ENCODE peak calls at places on chromosomes 12 and 14, in eight cellular contexts. One of them, this sample, is unnamed. For H3K4me1, the result is how much of the 10 kb centered on the place peaks cover.

GRCh38 chr12:39975374-39975918 is 130.4 kb downstream of the SLC2A13 start:
- DNase-seq in neuronal stem cell: no peak
- DNase-seq in hepatocyte: no peak
- DNase-seq in fibroblast of lung: peak
- DNase-seq in GM23338: no peak
- DNase-seq in psoas muscle: no peak
- DNase-seq in DND-41: no peak
- DNase-seq in MM.1S: no peak
- DNase-seq in this sample: peak

GRCh38 chr12:74424778-74425177 is 112.9 kb upstream of the ATXN7L3B start:
- DNase-seq in neuronal stem cell: no peak
- DNase-seq in hepatocyte: no peak
- DNase-seq in fibroblast of lung: no peak
- DNase-seq in GM23338: no peak
- DNase-seq in psoas muscle: no peak
- DNase-seq in DND-41: no peak
- DNase-seq in MM.1S: no peak
- DNase-seq in this sample: no peak

GRCh38 chr14:105154476-105154871 is 14.1 kb downstream of the JAG2 start:
- DNase-seq in neuronal stem cell: no peak
- DNase-seq in hepatocyte: no peak
- DNase-seq in fibroblast of lung: no peak
- DNase-seq in GM23338: no peak
- DNase-seq in psoas muscle: peak
- DNase-seq in DND-41: no peak
- DNase-seq in MM.1S: no peak
- DNase-seq in this sample: no peak

GRCh38 chr14:51581017-51581881 is 70.5 kb upstream of the FRMD6 start:
- DNase-seq in neuronal stem cell: no peak
- DNase-seq in hepatocyte: peak
- DNase-seq in fibroblast of lung: peak
- DNase-seq in GM23338: no peak
- DNase-seq in psoas muscle: no peak
- DNase-seq in DND-41: no peak
- DNase-seq in MM.1S: no peak
- DNase-seq in this sample: peak

GRCh38 chr14:34628681-34629135 is 1.2 kb downstream of the SNX6 start:
- DNase-seq in neuronal stem cell: no peak
- DNase-seq in hepatocyte: peak
- DNase-seq in fibroblast of lung: peak
- DNase-seq in GM23338: no peak
- DNase-seq in psoas muscle: no peak
- DNase-seq in DND-41: peak
- DNase-seq in MM.1S: no peak
- DNase-seq in this sample: no peak

GRCh38 chr12:117986705-117987469 is 18.1 kb upstream of the KSR2 start:
- DNase-seq in neuronal stem cell: no peak
- DNase-seq in hepatocyte: no peak
- DNase-seq in fibroblast of lung: peak
- DNase-seq in GM23338: no peak
- DNase-seq in psoas muscle: no peak
- DNase-seq in DND-41: no peak
- DNase-seq in MM.1S: no peak
- DNase-seq in this sample: peak

GRCh38 chr12:10732554-10732953 is 9.4 kb upstream of the YBX3 start:
- DNase-seq in neuronal stem cell: no peak
- DNase-seq in hepatocyte: no peak
- DNase-seq in fibroblast of lung: no peak
- DNase-seq in GM23338: no peak
- DNase-seq in psoas muscle: no peak
- DNase-seq in DND-41: no peak
- DNase-seq in MM.1S: no peak
- DNase-seq in this sample: no peak

GRCh38 chr14:92465353-92466067 is 48.1 kb upstream of the RIN3 start:
- DNase-seq in neuronal stem cell: no peak
- DNase-seq in hepatocyte: no peak
- DNase-seq in fibroblast of lung: no peak
- DNase-seq in GM23338: no peak
- DNase-seq in psoas muscle: no peak
- DNase-seq in DND-41: no peak
- DNase-seq in MM.1S: no peak
- DNase-seq in this sample: no peak

GRCh38 chr12:71626768-71627167 is 36.9 kb downstream of the ZFC3H1 start:
- DNase-seq in neuronal stem cell: no peak
- DNase-seq in hepatocyte: no peak
- DNase-seq in fibroblast of lung: peak
- DNase-seq in GM23338: no peak
- DNase-seq in psoas muscle: no peak
- DNase-seq in DND-41: no peak
- DNase-seq in MM.1S: no peak
- DNase-seq in this sample: peak

GRCh38 chr14:87082917-87083316 is 910.1 kb downstream of the GALC start:
- DNase-seq in neuronal stem cell: no peak
- DNase-seq in hepatocyte: no peak
- DNase-seq in fibroblast of lung: no peak
- DNase-seq in GM23338: no peak
- DNase-seq in psoas muscle: no peak
- DNase-seq in DND-41: no peak
- DNase-seq in MM.1S: no peak
- DNase-seq in this sample: no peak

GRCh38 chr14:71529855-71530254 is 402.4 kb upstream of the RGS6 start:
- DNase-seq in neuronal stem cell: no peak
- DNase-seq in hepatocyte: no peak
- DNase-seq in fibroblast of lung: peak
- DNase-seq in GM23338: no peak
- DNase-seq in psoas muscle: peak
- DNase-seq in DND-41: no peak
- DNase-seq in MM.1S: no peak
- DNase-seq in this sample: peak

DNA sequence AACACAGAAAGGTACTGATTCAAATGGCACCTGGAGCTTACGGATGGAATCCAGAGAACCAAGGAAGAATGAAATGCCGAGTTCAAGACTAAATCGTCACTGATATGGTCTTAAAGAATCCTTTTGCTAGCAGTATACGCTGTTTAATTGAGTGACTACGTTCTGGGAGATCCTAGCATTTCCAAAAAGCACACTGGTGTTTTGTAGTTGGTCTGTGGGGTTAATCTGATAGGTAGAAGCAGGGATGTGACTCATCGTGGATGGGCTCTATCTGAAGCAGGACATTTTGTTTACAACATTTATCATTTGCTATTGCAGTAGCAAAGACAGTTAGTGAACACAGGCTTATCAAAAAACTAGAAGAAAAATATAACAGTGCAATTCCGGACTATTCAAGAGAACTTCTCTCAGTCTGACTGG is 169.2 kb upstream of the HMGA2 start:
- DNase-seq in neuronal stem cell: no peak
- DNase-seq in hepatocyte: no peak
- DNase-seq in fibroblast of lung: peak
- DNase-seq in GM23338: no peak
- DNase-seq in psoas muscle: no peak
- DNase-seq in DND-41: no peak
- DNase-seq in MM.1S: no peak
- DNase-seq in this sample: peak
- H3K4me1 ChIP-seq in neuronal stem cell: under half
- H3K4me1 ChIP-seq in hepatocyte: under half
- H3K4me1 ChIP-seq in fibroblast of lung: under half
- H3K4me1 ChIP-seq in GM23338: under half
- H3K4me1 ChIP-seq in psoas muscle: under half
- H3K4me1 ChIP-seq in DND-41: under half
- H3K4me1 ChIP-seq in MM.1S: under half
- H3K4me1 ChIP-seq in this sample: under half

DNA sequence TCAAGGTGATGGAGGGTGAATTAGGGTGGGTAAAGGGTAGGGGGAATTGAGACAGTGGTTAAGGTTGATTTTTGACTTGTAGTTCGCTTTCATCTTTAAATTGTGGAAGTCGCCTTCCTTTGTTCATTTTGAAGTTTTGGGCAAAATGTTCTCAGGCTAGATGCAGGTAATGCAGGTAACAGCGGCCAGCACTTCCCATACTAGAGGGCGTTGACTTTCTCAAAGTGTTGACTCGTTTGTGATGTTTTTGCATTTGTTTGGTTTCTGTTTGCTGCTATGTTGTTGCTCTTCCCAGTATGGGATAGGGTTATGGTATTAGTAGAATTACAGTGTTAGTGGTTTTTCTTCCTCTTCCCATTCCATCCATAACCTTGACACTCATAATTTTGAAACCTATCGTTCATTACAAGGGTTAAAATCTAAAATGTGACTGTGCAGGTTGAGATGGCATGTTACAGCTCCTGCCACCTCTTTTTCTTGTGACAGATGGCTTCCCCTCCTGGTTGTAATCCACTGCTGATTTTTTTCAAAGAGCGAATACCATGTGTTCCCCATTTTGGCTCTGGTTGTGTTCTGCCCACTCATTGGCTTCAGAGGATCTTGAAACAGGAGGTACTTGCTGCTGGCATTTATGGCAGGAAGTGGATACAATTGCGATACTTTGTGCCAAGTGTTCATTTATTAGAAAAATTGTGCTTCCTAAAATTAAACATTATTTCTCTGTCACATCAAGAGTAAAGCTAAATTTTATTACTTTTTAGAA is 57.1 kb downstream of the ERC1 start:
- DNase-seq in neuronal stem cell: no peak
- DNase-seq in hepatocyte: no peak
- DNase-seq in fibroblast of lung: peak
- DNase-seq in GM23338: peak
- DNase-seq in psoas muscle: no peak
- DNase-seq in DND-41: no peak
- DNase-seq in MM.1S: no peak
- DNase-seq in this sample: no peak
- H3K27ac ChIP-seq in neuronal stem cell: no peak
- H3K27ac ChIP-seq in hepatocyte: no peak
- H3K27ac ChIP-seq in fibroblast of lung: no peak
- H3K27ac ChIP-seq in GM23338: peak
- H3K27ac ChIP-seq in psoas muscle: no peak
- H3K27ac ChIP-seq in DND-41: no peak
- H3K27ac ChIP-seq in MM.1S: no peak
- H3K27ac ChIP-seq in this sample: no peak

GRCh38 chr12:27554003-27554402 is 30.0 kb downstream of the PPFIBP1 start:
- DNase-seq in neuronal stem cell: no peak
- DNase-seq in hepatocyte: no peak
- DNase-seq in fibroblast of lung: no peak
- DNase-seq in GM23338: no peak
- DNase-seq in psoas muscle: no peak
- DNase-seq in DND-41: no peak
- DNase-seq in MM.1S: no peak
- DNase-seq in this sample: no peak
- H3K4me3 ChIP-seq in neuronal stem cell: no peak
- H3K4me3 ChIP-seq in hepatocyte: no peak
- H3K4me3 ChIP-seq in fibroblast of lung: peak
- H3K4me3 ChIP-seq in GM23338: no peak
- H3K4me3 ChIP-seq in psoas muscle: no peak
- H3K4me3 ChIP-seq in DND-41: no peak
- H3K4me3 ChIP-seq in MM.1S: no peak
- H3K4me3 ChIP-seq in this sample: no peak

GRCh38 chr12:5071496-5071895 is 27.8 kb downstream of the KCNA5 start:
- DNase-seq in neuronal stem cell: no peak
- DNase-seq in hepatocyte: no peak
- DNase-seq in fibroblast of lung: no peak
- DNase-seq in GM23338: peak
- DNase-seq in psoas muscle: no peak
- DNase-seq in DND-41: no peak
- DNase-seq in MM.1S: no peak
- DNase-seq in this sample: no peak
- H3K4me1 ChIP-seq in neuronal stem cell: under half
- H3K4me1 ChIP-seq in hepatocyte: under half
- H3K4me1 ChIP-seq in fibroblast of lung: under half
- H3K4me1 ChIP-seq in GM23338: under half
- H3K4me1 ChIP-seq in psoas muscle: under half
- H3K4me1 ChIP-seq in DND-41: under half
- H3K4me1 ChIP-seq in MM.1S: under half
- H3K4me1 ChIP-seq in this sample: under half

GRCh38 chr14:66396165-66396564 is 90.0 kb upstream of the CCDC196 start:
- DNase-seq in neuronal stem cell: no peak
- DNase-seq in hepatocyte: no peak
- DNase-seq in fibroblast of lung: no peak
- DNase-seq in GM23338: no peak
- DNase-seq in psoas muscle: no peak
- DNase-seq in DND-41: no peak
- DNase-seq in MM.1S: no peak
- DNase-seq in this sample: no peak
- H3K27ac ChIP-seq in neuronal stem cell: no peak
- H3K27ac ChIP-seq in hepatocyte: no peak
- H3K27ac ChIP-seq in fibroblast of lung: no peak
- H3K27ac ChIP-seq in GM23338: no peak
- H3K27ac ChIP-seq in psoas muscle: no peak
- H3K27ac ChIP-seq in DND-41: no peak
- H3K27ac ChIP-seq in MM.1S: no peak
- H3K27ac ChIP-seq in this sample: no peak

DNA sequence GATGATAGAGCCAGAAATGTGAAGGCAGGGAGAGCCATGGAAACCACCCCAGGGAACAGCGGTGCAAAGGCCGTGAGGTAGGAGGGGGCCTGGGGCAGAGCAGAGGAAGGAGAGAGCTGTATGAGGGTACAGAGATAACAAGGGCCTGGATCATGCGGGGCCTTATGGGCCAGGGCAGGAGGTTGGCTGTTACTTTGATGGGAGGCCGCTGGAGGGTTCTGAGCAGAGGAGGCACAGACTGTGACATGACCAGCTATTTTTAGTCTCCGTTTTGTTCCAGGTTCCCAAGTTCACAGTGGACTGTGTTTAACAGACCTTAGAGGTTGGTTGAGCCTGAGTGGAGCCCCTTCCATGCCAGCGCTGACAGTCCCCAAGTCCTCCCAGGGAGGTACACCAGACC is 118.6 kb downstream of the GCH1 start:
- DNase-seq in neuronal stem cell: no peak
- DNase-seq in hepatocyte: no peak
- DNase-seq in fibroblast of lung: no peak
- DNase-seq in GM23338: no peak
- DNase-seq in psoas muscle: peak
- DNase-seq in DND-41: no peak
- DNase-seq in MM.1S: no peak
- DNase-seq in this sample: no peak
- H3K4me3 ChIP-seq in neuronal stem cell: no peak
- H3K4me3 ChIP-seq in hepatocyte: no peak
- H3K4me3 ChIP-seq in fibroblast of lung: no peak
- H3K4me3 ChIP-seq in GM23338: no peak
- H3K4me3 ChIP-seq in psoas muscle: peak
- H3K4me3 ChIP-seq in DND-41: no peak
- H3K4me3 ChIP-seq in MM.1S: no peak
- H3K4me3 ChIP-seq in this sample: no peak

GRCh38 chr14:68394719-68395117 is 398.1 kb downstream of the ZFP36L1 start:
- DNase-seq in neuronal stem cell: peak
- DNase-seq in hepatocyte: no peak
- DNase-seq in fibroblast of lung: no peak
- DNase-seq in GM23338: peak
- DNase-seq in psoas muscle: no peak
- DNase-seq in DND-41: no peak
- DNase-seq in MM.1S: no peak
- DNase-seq in this sample: no peak
- H3K4me1 ChIP-seq in neuronal stem cell: under half
- H3K4me1 ChIP-seq in hepatocyte: half or more
- H3K4me1 ChIP-seq in fibroblast of lung: under half
- H3K4me1 ChIP-seq in GM23338: under half
- H3K4me1 ChIP-seq in psoas muscle: under half
- H3K4me1 ChIP-seq in DND-41: under half
- H3K4me1 ChIP-seq in MM.1S: under half
- H3K4me1 ChIP-seq in this sample: under half